ENCODE peak calls at places on chromosomes 11 and 22, in four cellular contexts. C is GM12878, Y is K562, M is H1. N is an unnamed sample.

GRCh38 chr22:35462558-35463230 is 62.8 kb downstream of the MCM5 start:
- DNase-seq in C (no peak), Y (no peak), M (no peak), N (no peak)

GRCh38 chr11:77113382-77114088 is 10.9 kb downstream of the OMP start:
- DNase-seq in C (no peak), M (peak), Y (peak), N (no peak)

GRCh38 chr11:34859496-34859895 is 56.7 kb downstream of the APIP start:
- DNase-seq in M (no peak), Y (no peak), C (no peak), N (no peak)

GRCh38 chr11:98630736-98631135 is 390.0 kb upstream of the CNTN5 start:
- DNase-seq in C (no peak), M (no peak), Y (no peak), N (no peak)

GRCh38 chr11:32210601-32211000 is 119.7 kb downstream of the RCN1 start:
- DNase-seq in C (no peak), Y (no peak), M (no peak), N (no peak)

GRCh38 chr11:86749861-86750401 is 50.4 kb upstream of the PRSS23 start:
- DNase-seq in Y (no peak), C (no peak), M (no peak), N (no peak)

GRCh38 chr11:46272816-46273427 is 4.5 kb upstream of the CREB3L1 start:
- DNase-seq in Y (no peak), C (no peak), M (no peak), N (no peak)

GRCh38 chr22:27799334-27800249 is 2.0 kb downstream of the MN1 start:
- DNase-seq in Y (no peak), C (no peak), M (no peak), N (no peak)

GRCh38 chr11:37755526-37755925 is 1157.5 kb upstream of the RAG2 start:
- DNase-seq in M (no peak), Y (no peak), C (no peak), N (no peak)

GRCh38 chr22:30654361-30654760 is 13.3 kb downstream of the DUSP18 start:
- DNase-seq in Y (no peak), C (no peak), M (no peak), N (no peak)

GRCh38 chr11:133955945-133956421 is 785 bp downstream of the IGSF9B start:
- DNase-seq in M (no peak), C (no peak), Y (no peak), N (no peak)

GRCh38 chr11:15910761-15911160 is 445.6 kb downstream of the SOX6 start:
- DNase-seq in Y (no peak), C (no peak), M (no peak), N (no peak)

GRCh38 chr11:118126082-118126838 is 26.4 kb downstream of the SCN4B start:
- DNase-seq in C (no peak), M (no peak), Y (no peak), N (peak)

GRCh38 chr11:88284306-88285057 is 53.1 kb downstream of the CTSC start:
- DNase-seq in Y (no peak), M (no peak), C (no peak), N (no peak)

GRCh38 chr11:68076371-68077042 is 37.7 kb downstream of the TCIRG1 start:
- DNase-seq in Y (peak), M (no peak), C (no peak), N (no peak)

GRCh38 chr22:20012741-20013331 is 3.8 kb downstream of the ARVCF start:
- DNase-seq in C (no peak), M (no peak), Y (no peak), N (no peak)

GRCh38 chr11:120894207-120894989 is 129.5 kb upstream of the TBCEL start:
- DNase-seq in C (no peak), Y (no peak), M (no peak), N (no peak)
- TF ChIP-seq EGR1 in C (no peak), Y (no peak), M (no peak), N (no peak)

GRCh38 chr22:50452649-50453048 is 22.2 kb downstream of the SBF1 start:
- DNase-seq in C (no peak), M (no peak), Y (no peak), N (no peak)
- TF ChIP-seq EGR1 in C (no peak), M (no peak), Y (no peak), N (no peak)

GRCh38 chr22:25702571-25703167 is 39.3 kb upstream of the MYO18B start:
- DNase-seq in M (no peak), Y (no peak), C (peak), N (no peak)
- TF ChIP-seq EGR1 in M (no peak), Y (no peak), C (no peak), N (no peak)

GRCh38 chr11:83161610-83162199 is 4.8 kb downstream of the PCF11 start:
- DNase-seq in M (no peak), C (no peak), Y (no peak), N (no peak)
- TF ChIP-seq EGR1 in M (no peak), C (no peak), Y (no peak), N (no peak)